ENCODE peak calls at places on chromosome 2, in six cellular contexts. U, Q, M, B, C and T are unnamed samples.

GRCh38 chr2:238761802-238762373 is 86.0 kb upstream of the TWIST2 start:
- DNase-seq in U (peak), Q (no peak), M (peak), B (no peak), C (no peak), T (peak)

GRCh38 chr2:237304763-237305514 is 109.0 kb downstream of the COL6A3 start:
- DNase-seq in U (peak), Q (no peak), M (peak), B (no peak), C (no peak), T (peak)

GRCh38 chr2:50345691-50346090 is 686.2 kb downstream of the NRXN1 start:
- DNase-seq in U (no peak), Q (no peak), M (no peak), B (no peak), C (no peak), T (no peak)

GRCh38 chr2:222040333-222040732 is 258.5 kb downstream of the PAX3 start:
- DNase-seq in U (no peak), Q (no peak), M (no peak), B (no peak), C (no peak), T (no peak)

GRCh38 chr2:102783506-102784189 is 21.8 kb downstream of the TMEM182 start:
- DNase-seq in U (no peak), Q (no peak), M (no peak), B (no peak), C (no peak), T (no peak)

GRCh38 chr2:39408351-39409136 is 28.5 kb downstream of the MAP4K3 start:
- DNase-seq in U (no peak), Q (no peak), M (no peak), B (no peak), C (no peak), T (peak)

GRCh38 chr2:161166538-161167409 is 6.5 kb downstream of the TANK start:
- DNase-seq in U (peak), Q (peak), M (no peak), B (no peak), C (peak), T (no peak)

GRCh38 chr2:38095655-38095995 is 19.7 kb upstream of the CYP1B1 start:
- DNase-seq in U (no peak), Q (no peak), M (no peak), B (no peak), C (no peak), T (no peak)

GRCh38 chr2:233034-233433 is 30.8 kb downstream of the SH3YL1 start:
- DNase-seq in U (no peak), Q (no peak), M (no peak), B (no peak), C (no peak), T (no peak)

GRCh38 chr2:111966241-111966640 is 67.8 kb downstream of the MERTK start:
- DNase-seq in U (no peak), Q (no peak), M (no peak), B (no peak), C (no peak), T (no peak)

GRCh38 chr2:165758276-165758675 is 35.8 kb downstream of the GALNT3 start:
- DNase-seq in U (no peak), Q (no peak), M (no peak), B (no peak), C (no peak), T (no peak)

GRCh38 chr2:127829845-127830246 is 18.9 kb upstream of the WDR33 start:
- DNase-seq in U (no peak), Q (peak), M (no peak), B (no peak), C (peak), T (no peak)

GRCh38 chr2:174590346-174590745 is 7.3 kb downstream of the WIPF1 start:
- DNase-seq in U (no peak), Q (peak), M (no peak), B (no peak), C (no peak), T (no peak)

GRCh38 chr2:44360749-44361329 is 455 bp downstream of the PREPL start:
- DNase-seq in U (peak), Q (no peak), M (peak), B (no peak), C (no peak), T (no peak)

GRCh38 chr2:3641181-3641580 is 16.8 kb upstream of the ALLC start:
- DNase-seq in U (no peak), Q (no peak), M (no peak), B (no peak), C (peak), T (no peak)

GRCh38 chr2:191846787-191847620 is at the start of gene CAVIN2:
- DNase-seq in U (peak), Q (no peak), M (peak), B (peak), C (no peak), T (peak)

GRCh38 chr2:102417946-102418345 is 5.0 kb upstream of the IL18RAP start:
- DNase-seq in U (no peak), Q (no peak), M (no peak), B (no peak), C (no peak), T (no peak)

GRCh38 chr2:239813261-239814135 is 211.6 kb downstream of the NDUFA10 start:
- DNase-seq in U (no peak), Q (no peak), M (no peak), B (no peak), C (no peak), T (no peak)

GRCh38 chr2:223508372-223508771 is 93.8 kb downstream of the SCG2 start:
- DNase-seq in U (no peak), Q (no peak), M (no peak), B (no peak), C (no peak), T (no peak)

GRCh38 chr2:236415706-236416493 is 151.7 kb upstream of the ASB18 start:
- DNase-seq in U (no peak), Q (no peak), M (no peak), B (no peak), C (no peak), T (no peak)

GRCh38 chr2:240601831-240602160 is 15.3 kb downstream of the CAPN10 start:
- DNase-seq in U (no peak), Q (no peak), M (no peak), B (peak), C (no peak), T (no peak)